ENCODE peak calls at places on chromosomes 6 and 20, in six cellular contexts. S is spleen, O is RWPE2, M is fibroblast of lung, U is hepatocyte, P is foreskin keratinocyte. Y is an unnamed sample.

GRCh38 chr6:139904572-139904971 is 530.1 kb upstream of the CITED2 start:
- DNase-seq in S (no peak), U (no peak), O (no peak), P (no peak), M (no peak), Y (no peak)

GRCh38 chr20:63315982-63316491 is 23.1 kb downstream of the COL20A1 start:
- DNase-seq in S (peak; percentile 77), M (no peak), P (no peak), U (no peak), O (peak; percentile 84), Y (no peak)

GRCh38 chr6:108838101-108838717 is 10.0 kb upstream of the ARMC2 start:
- DNase-seq in U (peak; percentile 64), P (no peak), O (no peak), S (peak; percentile 72), M (peak; percentile 14), Y (no peak)

GRCh38 chr20:821083-822065 is 12.1 kb upstream of the FAM110A start:
- DNase-seq in U (no peak), P (no peak), M (no peak), O (no peak), S (no peak), Y (no peak)

GRCh38 chr20:47576516-47577033 is 74.9 kb downstream of the NCOA3 start:
- DNase-seq in O (no peak), U (peak; percentile 79), M (peak; percentile 95), S (no peak), P (peak; percentile 28), Y (peak; percentile 61)

GRCh38 chr6:108945686-108946158 is 97.5 kb downstream of the ARMC2 start:
- DNase-seq in U (no peak), O (no peak), S (peak; percentile 86), M (peak; percentile 84), P (no peak), Y (no peak)

GRCh38 chr6:112043032-112044007 is 10.6 kb upstream of the CCN6 start:
- DNase-seq in S (peak; percentile 97), M (peak; percentile 93), O (peak; percentile 92), U (peak; percentile 94), P (peak; percentile 76), Y (peak; percentile 93)

GRCh38 chr6:151437401-151437800 is 14.5 kb downstream of the RMND1 start:
- DNase-seq in P (peak; percentile 6), M (peak; percentile 41), O (no peak), S (no peak), U (no peak), Y (no peak)

GRCh38 chr6:159577564-159577963 is 115.5 kb downstream of the SOD2 start:
- DNase-seq in M (no peak), U (no peak), S (no peak), O (no peak), P (peak; percentile 53), Y (no peak)

GRCh38 chr20:38586181-38586525 is 5.2 kb downstream of the ADIG start:
- DNase-seq in M (no peak), P (no peak), S (no peak), O (no peak), U (no peak), Y (no peak)

GRCh38 chr6:120993929-120994572 is 340.2 kb downstream of the TBC1D32 start:
- DNase-seq in P (no peak), S (no peak), M (no peak), O (no peak), U (no peak), Y (no peak)

GRCh38 chr20:760751-761417 is 7.4 kb downstream of the SLC52A3 start:
- DNase-seq in M (no peak), U (peak; percentile 70), P (no peak), S (no peak), O (no peak), Y (no peak)

GRCh38 chr6:156808287-156808686 is 31.1 kb downstream of the ARID1B start:
- DNase-seq in S (no peak), M (peak; percentile 29), U (no peak), P (no peak), O (no peak), Y (no peak)

GRCh38 chr6:40398810-40399477 is 188.2 kb downstream of the LRFN2 start:
- DNase-seq in O (no peak), U (no peak), P (no peak), S (no peak), M (no peak), Y (no peak)

GRCh38 chr20:44651507-44652373 is at the start of gene ADA:
- DNase-seq in P (peak; percentile 58), S (peak; percentile 90), O (peak; percentile 92), M (no peak), U (peak; percentile 76), Y (peak; percentile 57)

DNA sequence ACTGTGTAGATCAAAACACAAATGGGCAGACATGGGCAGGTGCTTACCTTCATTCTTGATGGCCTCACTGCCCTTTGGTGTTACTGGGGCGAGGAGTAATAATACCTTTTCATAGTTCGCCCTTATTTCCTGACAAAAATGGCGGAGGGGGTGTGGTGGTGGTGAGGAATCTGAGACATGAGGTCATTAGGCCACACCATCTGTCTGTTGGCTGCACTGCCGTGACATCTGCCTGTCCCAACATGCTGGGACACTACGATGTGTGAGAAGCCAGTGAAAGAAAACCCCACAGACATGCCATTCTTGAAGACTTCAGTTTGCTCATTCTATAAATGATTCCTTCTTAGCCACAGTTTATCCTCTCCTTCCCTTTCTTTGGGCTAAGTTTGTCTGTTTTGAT is 13.4 kb upstream of the MAPRE1 start:
- DNase-seq in U (no peak), M (no peak), S (no peak), O (no peak), P (peak; percentile 74), Y (no peak)
- H3K27ac ChIP-seq in U (no peak overlapping the region), M (no peak overlapping the region), S (no peak overlapping the region), O (no peak overlapping the region), P (no peak overlapping the region), Y (peak overlapping the region; percentile 31)

GRCh38 chr6:43824741-43825064 is 54.7 kb downstream of the VEGFA start:
- DNase-seq in U (no peak), P (no peak), O (no peak), S (no peak), M (peak; percentile 42), Y (no peak)
- H3K27ac ChIP-seq in U (peak overlapping the region; percentile 88), P (no peak overlapping the region), O (no peak overlapping the region), S (no peak overlapping the region), M (no peak overlapping the region), Y (peak overlapping the region; percentile 51)

GRCh38 chr6:100426241-100426640 is 38.5 kb downstream of the SIM1 start:
- DNase-seq in P (no peak), M (no peak), O (no peak), U (no peak), S (no peak), Y (no peak)
- H3K27ac ChIP-seq in P (no peak overlapping the region), M (no peak overlapping the region), O (no peak overlapping the region), U (no peak overlapping the region), S (no peak overlapping the region), Y (no peak overlapping the region)

GRCh38 chr6:46017726-46018125 is 2.1 kb upstream of the CLIC5 start:
- DNase-seq in O (no peak), P (no peak), M (no peak), U (no peak), S (no peak), Y (no peak)
- H3K27ac ChIP-seq in O (no peak overlapping the region), P (no peak overlapping the region), M (no peak overlapping the region), U (no peak overlapping the region), S (no peak overlapping the region), Y (no peak overlapping the region)

DNA sequence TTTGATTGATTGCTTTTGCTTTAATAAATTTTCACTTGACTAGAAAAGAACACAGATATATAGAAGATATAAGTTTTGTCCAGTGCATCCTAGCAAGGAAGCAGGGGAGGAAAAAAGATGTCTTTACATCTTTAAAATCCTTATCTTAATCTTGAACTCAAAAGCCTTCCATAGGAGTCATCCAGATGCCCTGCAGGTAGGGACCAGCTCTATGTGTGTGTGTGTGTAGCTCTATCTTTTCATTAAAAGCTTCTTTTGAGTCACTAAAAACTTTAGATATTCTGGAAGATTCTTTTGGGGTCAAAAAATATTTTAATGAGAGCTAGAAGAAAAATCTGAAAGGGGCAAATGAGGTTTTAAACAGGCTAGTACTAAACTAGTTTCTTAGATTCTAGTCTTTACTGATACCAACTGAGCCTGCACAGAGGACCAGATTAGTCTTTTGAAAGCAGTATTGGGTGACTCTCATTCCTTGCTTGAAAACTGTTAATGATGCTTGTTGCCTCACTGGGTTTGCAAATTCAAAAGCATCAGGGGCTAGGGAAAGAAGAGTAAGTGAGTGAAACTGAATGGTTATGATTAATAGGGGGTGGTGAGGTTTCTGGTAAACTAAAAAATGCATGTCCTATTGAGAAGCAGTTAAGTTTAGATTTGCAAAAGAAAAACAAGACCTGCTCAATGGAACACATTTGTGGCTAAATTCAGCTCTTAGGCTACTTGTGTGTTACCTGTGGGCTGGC is 40.6 kb upstream of the JAG1 start:
- DNase-seq in M (peak; percentile 14), P (peak; percentile 48), S (no peak), U (no peak), O (no peak), Y (no peak)
- H3K27ac ChIP-seq in M (no peak overlapping the region), P (no peak overlapping the region), S (no peak overlapping the region), U (no peak overlapping the region), O (peak overlapping the region; percentile 6), Y (no peak overlapping the region)

GRCh38 chr20:18481596-18481995 is 14.4 kb downstream of the POLR3F start:
- DNase-seq in P (no peak), M (no peak), U (no peak), O (no peak), S (no peak), Y (no peak)
- H3K27ac ChIP-seq in P (no peak overlapping the region), M (no peak overlapping the region), U (no peak overlapping the region), O (no peak overlapping the region), S (no peak overlapping the region), Y (no peak overlapping the region)

DNA sequence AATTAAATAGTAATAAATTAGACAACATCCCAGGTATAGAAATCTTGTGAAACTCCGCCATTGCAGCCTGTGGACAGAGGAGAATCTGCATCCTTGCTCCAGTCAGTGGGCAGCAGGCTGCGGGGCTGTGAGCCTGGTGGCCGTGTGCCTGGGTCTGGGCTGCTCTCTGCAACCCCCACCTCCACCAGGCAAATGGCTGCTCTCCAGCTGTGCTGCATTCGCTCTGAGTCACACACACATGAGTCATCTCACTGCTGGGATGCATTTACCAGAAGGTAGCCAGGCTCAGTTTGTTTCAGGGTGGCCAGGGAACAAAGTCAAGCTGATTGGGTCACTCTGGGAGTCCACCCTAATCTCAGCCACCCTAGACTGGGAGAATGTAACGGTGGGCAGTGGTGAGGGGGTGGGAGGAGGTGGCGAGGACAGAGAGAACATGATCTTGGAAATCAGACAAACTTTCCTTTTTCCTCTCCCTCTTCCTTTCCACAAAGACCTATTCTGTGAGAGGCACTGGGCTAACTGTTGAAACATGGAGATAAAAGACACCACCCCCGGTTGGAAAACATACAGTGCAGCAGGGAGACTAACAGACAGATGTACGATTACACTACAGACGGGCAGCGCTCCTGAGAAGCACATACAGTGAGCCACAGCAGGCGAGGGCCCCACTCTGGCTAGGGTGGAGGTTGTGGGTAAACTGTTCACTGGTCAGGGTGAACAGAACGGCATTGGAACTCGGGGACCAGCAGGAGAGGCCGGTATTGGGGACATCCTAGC is 59.2 kb downstream of the TRAM2 start:
- DNase-seq in M (peak; percentile 98), O (peak; percentile 90), S (no peak), U (peak; percentile 89), P (peak; percentile 82), Y (peak; percentile 64)
- H3K27ac ChIP-seq in M (peak overlapping the region; percentile 96), O (peak overlapping the region; percentile 96), S (peak overlapping the region; percentile 61), U (peak overlapping the region; percentile 95), P (peak overlapping the region; percentile 76), Y (peak overlapping the region; percentile 88)

Y was measured in Peyer's patch.